ENCODE peak calls at places on chromosomes 2 and 18, in six cellular contexts. S, D, W, I, J and M are unnamed samples.

GRCh38 chr2:164826293-164827243 is 15.1 kb downstream of the COBLL1 start:
- DNase-seq in S (no peak), D (no peak), W (peak), I (no peak), J (no peak), M (no peak)

GRCh38 chr2:200454839-200455801 is 54.7 kb downstream of the KCTD18 start:
- DNase-seq in S (no peak), D (peak), W (no peak), I (no peak), J (no peak), M (peak)

GRCh38 chr2:178550352-178550751 is 70.1 kb downstream of the PLEKHA3 start:
- DNase-seq in S (no peak), D (no peak), W (no peak), I (no peak), J (no peak), M (no peak)

GRCh38 chr2:175187378-175187777 is 5.9 kb upstream of the ATP5MC3 start:
- DNase-seq in S (no peak), D (no peak), W (no peak), I (peak), J (peak), M (peak)

GRCh38 chr18:37666986-37667385 is 101.4 kb upstream of the CELF4 start:
- DNase-seq in S (no peak), D (no peak), W (no peak), I (no peak), J (no peak), M (peak)

GRCh38 chr2:132426621-132427020 is 10.0 kb downstream of the GPR39 start:
- DNase-seq in S (no peak), D (no peak), W (no peak), I (no peak), J (no peak), M (no peak)

GRCh38 chr18:38706373-38706772 is 1140.8 kb upstream of the CELF4 start:
- DNase-seq in S (no peak), D (no peak), W (no peak), I (peak), J (no peak), M (no peak)

GRCh38 chr2:45765007-45765767 is 113.7 kb downstream of the PRKCE start:
- DNase-seq in S (no peak), D (no peak), W (no peak), I (no peak), J (no peak), M (no peak)

GRCh38 chr2:158973511-158973956 is 5.1 kb downstream of the TANC1 start:
- DNase-seq in S (no peak), D (peak), W (no peak), I (no peak), J (no peak), M (no peak)

GRCh38 chr18:73564073-73564472 is 583.6 kb downstream of the FBXO15 start:
- DNase-seq in S (no peak), D (peak), W (no peak), I (no peak), J (no peak), M (no peak)

GRCh38 chr18:43534511-43534910 is 257.2 kb upstream of the SYT4 start:
- DNase-seq in S (no peak), D (no peak), W (no peak), I (no peak), J (no peak), M (no peak)

GRCh38 chr2:23622966-23623665 is 238.1 kb downstream of the KLHL29 start:
- DNase-seq in S (no peak), D (no peak), W (no peak), I (no peak), J (no peak), M (no peak)

GRCh38 chr2:113002677-113003076 is 2.6 kb upstream of the IL36A start:
- DNase-seq in S (no peak), D (no peak), W (no peak), I (no peak), J (no peak), M (no peak)

GRCh38 chr2:134782792-134783191 is 55.6 kb upstream of the ACMSD start:
- DNase-seq in S (no peak), D (peak), W (no peak), I (peak), J (no peak), M (no peak)

GRCh38 chr18:13243363-13243762 is 24.8 kb downstream of the LDLRAD4 start:
- DNase-seq in S (no peak), D (no peak), W (no peak), I (no peak), J (peak), M (peak)

GRCh38 chr2:54074636-54075341 is 40.6 kb upstream of the ACYP2 start:
- DNase-seq in S (no peak), D (peak), W (no peak), I (no peak), J (no peak), M (no peak)

GRCh38 chr2:232504438-232504837 is 15.8 kb upstream of the PRSS56 start:
- DNase-seq in S (no peak), D (no peak), W (no peak), I (no peak), J (no peak), M (no peak)

GRCh38 chr18:68803371-68803770 is 5.5 kb downstream of the CCDC102B start:
- DNase-seq in S (no peak), D (peak), W (peak), I (no peak), J (no peak), M (no peak)